ENCODE peak calls at places on chromosomes 2 and 18, in seven cellular contexts. One of them, this sample, is unnamed.
A peak's percentile ranks its signal among the peaks of the same experiment; 100 is the strongest.

GRCh38 chr2:18244840-18245239 is 315.6 kb downstream of the RDH14 start:
- DNase-seq in PC-3: no peak
- DNase-seq in neural crest cell: no peak
- DNase-seq in SK-N-SH: no peak
- DNase-seq in BJ: no peak
- DNase-seq in mesothelial cell of epicardium: no peak
- DNase-seq in OCI-LY7: no peak
- DNase-seq in this sample: no peak

GRCh38 chr2:197108758-197109157 is 182.3 kb upstream of the PGAP1 start:
- DNase-seq in PC-3: peak; percentile 46
- DNase-seq in neural crest cell: no peak
- DNase-seq in SK-N-SH: peak; percentile 36
- DNase-seq in BJ: no peak
- DNase-seq in mesothelial cell of epicardium: no peak
- DNase-seq in OCI-LY7: no peak
- DNase-seq in this sample: peak; percentile 44

GRCh38 chr2:62196278-62196901 is 475 bp downstream of the B3GNT2 start:
- DNase-seq in PC-3: peak; percentile 44
- DNase-seq in neural crest cell: no peak
- DNase-seq in SK-N-SH: peak; percentile 85
- DNase-seq in BJ: no peak
- DNase-seq in mesothelial cell of epicardium: no peak
- DNase-seq in OCI-LY7: peak; percentile 71
- DNase-seq in this sample: no peak

GRCh38 chr2:23330214-23330613 is 54.8 kb upstream of the KLHL29 start:
- DNase-seq in PC-3: peak; percentile 7
- DNase-seq in neural crest cell: peak; percentile 20
- DNase-seq in SK-N-SH: no peak
- DNase-seq in BJ: no peak
- DNase-seq in mesothelial cell of epicardium: no peak
- DNase-seq in OCI-LY7: no peak
- DNase-seq in this sample: no peak

GRCh38 chr18:46750626-46751025 is 6.2 kb downstream of the ST8SIA5 start:
- DNase-seq in PC-3: no peak
- DNase-seq in neural crest cell: no peak
- DNase-seq in SK-N-SH: no peak
- DNase-seq in BJ: no peak
- DNase-seq in mesothelial cell of epicardium: no peak
- DNase-seq in OCI-LY7: no peak
- DNase-seq in this sample: no peak

GRCh38 chr2:192139813-192140212 is 54.9 kb downstream of the TMEFF2 start:
- DNase-seq in PC-3: no peak
- DNase-seq in neural crest cell: no peak
- DNase-seq in SK-N-SH: no peak
- DNase-seq in BJ: no peak
- DNase-seq in mesothelial cell of epicardium: no peak
- DNase-seq in OCI-LY7: no peak
- DNase-seq in this sample: no peak

GRCh38 chr2:26010943-26011342 is 22.9 kb upstream of the RAB10 start:
- DNase-seq in PC-3: no peak
- DNase-seq in neural crest cell: no peak
- DNase-seq in SK-N-SH: no peak
- DNase-seq in BJ: no peak
- DNase-seq in mesothelial cell of epicardium: no peak
- DNase-seq in OCI-LY7: no peak
- DNase-seq in this sample: no peak

GRCh38 chr18:28802546-28802945 is 625.6 kb upstream of the CDH2 start:
- DNase-seq in PC-3: peak; percentile 71
- DNase-seq in neural crest cell: no peak
- DNase-seq in SK-N-SH: no peak
- DNase-seq in BJ: peak; percentile 6
- DNase-seq in mesothelial cell of epicardium: no peak
- DNase-seq in OCI-LY7: no peak
- DNase-seq in this sample: no peak

GRCh38 chr2:184599054-184599874 is 935 bp downstream of the ZNF804A start:
- DNase-seq in PC-3: no peak
- DNase-seq in neural crest cell: no peak
- DNase-seq in SK-N-SH: peak; percentile 22
- DNase-seq in BJ: no peak
- DNase-seq in mesothelial cell of epicardium: no peak
- DNase-seq in OCI-LY7: peak; percentile 72
- DNase-seq in this sample: no peak

GRCh38 chr2:37896319-37896718 is 28.8 kb upstream of the RMDN2 start:
- DNase-seq in PC-3: peak; percentile 12
- DNase-seq in neural crest cell: no peak
- DNase-seq in SK-N-SH: peak; percentile 33
- DNase-seq in BJ: no peak
- DNase-seq in mesothelial cell of epicardium: no peak
- DNase-seq in OCI-LY7: peak; percentile 39
- DNase-seq in this sample: no peak
- TF ChIP-seq CTCF in PC-3: peak; percentile 21
- TF ChIP-seq CTCF in neural crest cell: no peak
- TF ChIP-seq CTCF in SK-N-SH: peak; percentile 29
- TF ChIP-seq CTCF in BJ: peak; percentile 6
- TF ChIP-seq CTCF in mesothelial cell of epicardium: no peak
- TF ChIP-seq CTCF in OCI-LY7: peak; percentile 56
- TF ChIP-seq CTCF in this sample: no peak

GRCh38 chr2:42558827-42559226 is 9.6 kb upstream of the MTA3 start:
- DNase-seq in PC-3: peak; percentile 60
- DNase-seq in neural crest cell: no peak
- DNase-seq in SK-N-SH: no peak
- DNase-seq in BJ: no peak
- DNase-seq in mesothelial cell of epicardium: no peak
- DNase-seq in OCI-LY7: peak; percentile 33
- DNase-seq in this sample: no peak
- TF ChIP-seq CTCF in PC-3: peak; percentile 38
- TF ChIP-seq CTCF in neural crest cell: no peak
- TF ChIP-seq CTCF in SK-N-SH: no peak
- TF ChIP-seq CTCF in BJ: no peak
- TF ChIP-seq CTCF in mesothelial cell of epicardium: no peak
- TF ChIP-seq CTCF in OCI-LY7: peak; percentile 42
- TF ChIP-seq CTCF in this sample: no peak

GRCh38 chr2:158973111-158973510 is 4.7 kb downstream of the TANC1 start:
- DNase-seq in PC-3: peak; percentile 83
- DNase-seq in neural crest cell: no peak
- DNase-seq in SK-N-SH: no peak
- DNase-seq in BJ: no peak
- DNase-seq in mesothelial cell of epicardium: no peak
- DNase-seq in OCI-LY7: no peak
- DNase-seq in this sample: no peak
- TF ChIP-seq CTCF in PC-3: no peak
- TF ChIP-seq CTCF in neural crest cell: no peak
- TF ChIP-seq CTCF in SK-N-SH: no peak
- TF ChIP-seq CTCF in BJ: no peak
- TF ChIP-seq CTCF in mesothelial cell of epicardium: no peak
- TF ChIP-seq CTCF in OCI-LY7: no peak
- TF ChIP-seq CTCF in this sample: no peak

DNA sequence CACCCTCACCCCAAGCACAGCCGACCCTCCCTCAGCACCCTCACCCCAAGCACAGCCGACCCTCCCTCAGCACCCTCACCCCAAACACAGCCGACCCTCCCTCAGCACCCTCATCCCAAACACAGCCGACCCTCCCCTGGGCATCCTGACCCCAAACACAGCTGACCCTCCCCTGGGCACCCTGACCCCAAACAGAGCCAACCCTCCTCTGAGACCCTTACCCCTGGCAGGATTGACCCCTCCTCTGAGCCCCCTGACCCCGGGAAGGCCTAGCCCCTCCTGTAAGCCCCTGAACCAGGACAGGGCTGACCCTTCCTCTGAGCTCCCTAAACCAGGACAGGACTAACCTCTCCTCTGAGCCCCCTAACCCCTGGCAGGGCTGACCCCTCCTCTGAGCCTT is 84.4 kb upstream of the RAB6C start:
- DNase-seq in PC-3: no peak
- DNase-seq in neural crest cell: no peak
- DNase-seq in SK-N-SH: no peak
- DNase-seq in BJ: no peak
- DNase-seq in mesothelial cell of epicardium: no peak
- DNase-seq in OCI-LY7: no peak
- DNase-seq in this sample: no peak
- TF ChIP-seq CTCF in PC-3: no peak
- TF ChIP-seq CTCF in neural crest cell: no peak
- TF ChIP-seq CTCF in SK-N-SH: no peak
- TF ChIP-seq CTCF in BJ: no peak
- TF ChIP-seq CTCF in mesothelial cell of epicardium: no peak
- TF ChIP-seq CTCF in OCI-LY7: no peak
- TF ChIP-seq CTCF in this sample: no peak

DNA sequence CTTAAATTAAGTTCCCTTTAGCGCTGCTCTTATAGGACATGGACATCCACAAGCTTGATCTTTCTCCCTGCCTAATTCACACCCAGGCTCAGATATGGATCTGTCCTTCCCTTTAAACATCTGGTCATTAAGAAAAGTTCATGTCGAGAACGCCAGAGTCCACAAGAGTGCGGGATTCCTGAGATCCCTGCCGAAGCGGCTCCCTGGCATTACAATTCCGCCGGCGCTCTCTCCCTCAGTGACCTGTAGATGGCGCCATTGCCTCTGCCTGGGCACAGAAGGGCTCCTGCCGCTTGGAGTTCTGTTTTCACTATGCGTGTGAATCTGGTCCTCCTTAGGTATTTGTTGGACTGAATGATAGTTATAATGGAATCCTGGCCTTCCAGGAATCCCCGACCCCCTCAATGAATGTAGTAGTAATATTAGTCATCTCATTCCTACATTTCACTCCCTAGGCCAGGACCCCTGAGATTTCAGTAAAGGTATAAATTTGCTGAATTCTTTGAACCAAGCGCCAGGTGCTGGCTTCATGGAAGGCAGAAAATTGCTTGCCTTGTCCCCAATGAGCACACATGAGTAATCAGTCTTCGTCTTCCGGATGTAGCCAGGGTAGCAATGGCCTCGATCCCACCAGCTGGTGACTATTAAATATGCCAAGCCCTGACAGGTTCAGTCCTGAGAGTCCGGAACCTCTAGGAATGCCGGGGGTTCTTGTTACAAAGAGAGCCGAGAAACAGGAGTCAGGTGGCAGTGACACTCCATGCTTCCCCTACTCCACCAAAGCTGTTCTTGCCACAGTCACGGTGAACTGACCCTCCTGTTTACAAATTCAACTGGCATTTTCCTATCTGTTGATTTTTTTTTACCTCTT is 26.4 kb upstream of the CD207 start:
- DNase-seq in PC-3: peak; percentile 87
- DNase-seq in neural crest cell: peak; percentile 98
- DNase-seq in SK-N-SH: peak; percentile 85
- DNase-seq in BJ: peak; percentile 13
- DNase-seq in mesothelial cell of epicardium: peak; percentile 62
- DNase-seq in OCI-LY7: peak; percentile 59
- DNase-seq in this sample: peak; percentile 36
- TF ChIP-seq CTCF in PC-3: peak; percentile 98
- TF ChIP-seq CTCF in neural crest cell: peak; percentile 99
- TF ChIP-seq CTCF in SK-N-SH: peak; percentile 99
- TF ChIP-seq CTCF in BJ: peak; percentile 98
- TF ChIP-seq CTCF in mesothelial cell of epicardium: peak; percentile 81
- TF ChIP-seq CTCF in OCI-LY7: peak; percentile 97
- TF ChIP-seq CTCF in this sample: peak; percentile 99

DNA sequence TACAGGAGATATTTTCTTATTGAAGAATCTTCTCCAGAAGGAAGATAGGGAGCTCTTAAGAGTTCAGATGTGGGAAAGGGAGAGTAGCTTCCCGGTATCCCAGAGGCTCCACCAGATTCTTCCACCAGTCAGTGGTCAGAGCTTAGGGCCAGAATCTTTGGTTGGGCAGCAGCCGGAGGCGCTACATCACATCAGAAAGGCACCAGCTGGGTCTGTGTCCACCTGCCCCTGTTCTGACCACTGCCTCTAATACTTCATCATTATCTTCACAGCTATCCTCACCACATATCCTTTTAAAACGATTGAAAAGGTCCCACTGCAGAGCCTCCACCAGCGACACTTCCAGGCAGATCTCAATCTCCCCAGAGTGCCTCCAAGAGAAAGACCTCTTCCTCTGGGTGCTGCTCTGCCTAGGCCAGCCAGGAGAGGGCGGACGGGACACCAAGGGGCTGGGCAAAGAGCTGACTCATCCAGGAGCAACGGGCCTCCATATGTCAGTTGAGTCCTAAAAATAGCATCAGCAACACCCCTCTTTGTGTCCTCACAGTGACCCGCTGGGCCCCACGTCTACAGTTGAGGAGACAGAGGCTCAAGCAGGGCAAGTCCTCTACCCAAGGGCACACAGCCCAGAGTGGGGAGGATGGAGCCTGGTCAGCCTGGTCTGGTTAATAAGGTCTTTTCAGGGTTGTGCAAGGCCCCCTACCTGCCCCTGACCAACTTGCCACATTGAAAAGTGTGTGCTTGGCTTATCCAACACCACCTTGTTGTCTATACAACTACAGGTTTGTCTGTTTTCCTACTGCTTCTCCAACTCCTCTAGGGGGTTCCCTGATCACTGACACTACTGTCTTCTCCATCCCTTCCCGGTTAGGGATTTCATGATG is 81.2 kb downstream of the ADD2 start:
- DNase-seq in PC-3: peak; percentile 55
- DNase-seq in neural crest cell: peak; percentile 8
- DNase-seq in SK-N-SH: peak; percentile 57
- DNase-seq in BJ: no peak
- DNase-seq in mesothelial cell of epicardium: no peak
- DNase-seq in OCI-LY7: peak; percentile 3
- DNase-seq in this sample: no peak
- TF ChIP-seq CTCF in PC-3: peak; percentile 65
- TF ChIP-seq CTCF in neural crest cell: peak; percentile 37
- TF ChIP-seq CTCF in SK-N-SH: peak; percentile 53
- TF ChIP-seq CTCF in BJ: peak; percentile 73
- TF ChIP-seq CTCF in mesothelial cell of epicardium: no peak
- TF ChIP-seq CTCF in OCI-LY7: peak; percentile 25
- TF ChIP-seq CTCF in this sample: peak; percentile 37

GRCh38 chr2:119462574-119462973 is 30.9 kb downstream of the TMEM37 start:
- DNase-seq in PC-3: no peak
- DNase-seq in neural crest cell: no peak
- DNase-seq in SK-N-SH: no peak
- DNase-seq in BJ: no peak
- DNase-seq in mesothelial cell of epicardium: no peak
- DNase-seq in OCI-LY7: no peak
- DNase-seq in this sample: no peak
- TF ChIP-seq CTCF in PC-3: no peak
- TF ChIP-seq CTCF in neural crest cell: no peak
- TF ChIP-seq CTCF in SK-N-SH: no peak
- TF ChIP-seq CTCF in BJ: no peak
- TF ChIP-seq CTCF in mesothelial cell of epicardium: no peak
- TF ChIP-seq CTCF in OCI-LY7: no peak
- TF ChIP-seq CTCF in this sample: no peak

GRCh38 chr2:55550368-55551102 is 31.0 kb downstream of the CFAP36 start:
- DNase-seq in PC-3: peak; percentile 82
- DNase-seq in neural crest cell: no peak
- DNase-seq in SK-N-SH: no peak
- DNase-seq in BJ: peak; percentile 24
- DNase-seq in mesothelial cell of epicardium: no peak
- DNase-seq in OCI-LY7: no peak
- DNase-seq in this sample: peak; percentile 28
- TF ChIP-seq CTCF in PC-3: no peak
- TF ChIP-seq CTCF in neural crest cell: no peak
- TF ChIP-seq CTCF in SK-N-SH: no peak
- TF ChIP-seq CTCF in BJ: no peak
- TF ChIP-seq CTCF in mesothelial cell of epicardium: no peak
- TF ChIP-seq CTCF in OCI-LY7: no peak
- TF ChIP-seq CTCF in this sample: no peak

DNA sequence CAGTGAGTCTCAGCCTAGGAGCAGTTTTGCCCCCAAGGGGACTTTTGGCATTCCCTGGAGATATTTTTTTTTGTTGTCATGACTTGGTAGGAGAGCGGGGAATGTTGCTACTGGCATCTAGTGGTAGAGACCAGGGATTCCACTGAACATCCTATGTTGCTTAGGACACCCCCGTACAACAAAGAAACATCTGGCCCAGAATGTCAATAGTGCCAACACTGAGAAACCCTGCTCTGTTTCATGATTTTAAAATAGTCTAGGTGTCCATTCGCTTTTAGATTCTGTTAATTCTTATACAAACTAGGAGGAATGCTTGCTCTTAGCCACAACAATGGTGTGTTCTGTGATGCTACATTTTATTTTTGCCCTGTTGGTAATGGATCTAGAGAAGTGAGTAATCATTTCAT is 225.8 kb upstream of the SIX3 start:
- DNase-seq in PC-3: peak; percentile 72
- DNase-seq in neural crest cell: peak; percentile 1
- DNase-seq in SK-N-SH: peak; percentile 46
- DNase-seq in BJ: peak; percentile 17
- DNase-seq in mesothelial cell of epicardium: no peak
- DNase-seq in OCI-LY7: peak; percentile 3
- DNase-seq in this sample: peak; percentile 15
- TF ChIP-seq CTCF in PC-3: peak; percentile 82
- TF ChIP-seq CTCF in neural crest cell: peak; percentile 43
- TF ChIP-seq CTCF in SK-N-SH: peak; percentile 63
- TF ChIP-seq CTCF in BJ: peak; percentile 68
- TF ChIP-seq CTCF in mesothelial cell of epicardium: no peak
- TF ChIP-seq CTCF in OCI-LY7: peak; percentile 54
- TF ChIP-seq CTCF in this sample: peak; percentile 63